ENCODE peak calls at places on chromosomes 12 and 14, in six cellular contexts. G is HCT116, A is MM.1S, Z is hepatocyte, P is SK-N-SH, W is PC-3. F is an unnamed sample.

GRCh38 chr12:98909749-98910148 is 264.7 kb downstream of the APAF1 start:
- DNase-seq in G (no peak), A (no peak), Z (no peak), P (no peak), W (no peak), F (no peak)

GRCh38 chr12:7872565-7873304 is at the start of gene SLC2A14:
- DNase-seq in G (no peak), A (no peak), Z (no peak), P (no peak), W (no peak), F (peak; percentile 23)

GRCh38 chr14:65748796-65749195 is 336.3 kb downstream of the FUT8 start:
- DNase-seq in G (no peak), A (no peak), Z (no peak), P (no peak), W (no peak), F (no peak)

GRCh38 chr14:93775744-93776143 is 12.5 kb downstream of the PRIMA1 start:
- DNase-seq in G (no peak), A (no peak), Z (no peak), P (no peak), W (no peak), F (no peak)

GRCh38 chr14:35159742-35160409 is 37.5 kb downstream of the PRORP start:
- DNase-seq in G (peak; percentile 88), A (no peak), Z (peak; percentile 79), P (no peak), W (peak; percentile 97), F (no peak)

GRCh38 chr12:49636574-49636973 is 13.2 kb downstream of the PRPF40B start:
- DNase-seq in G (no peak), A (no peak), Z (no peak), P (no peak), W (no peak), F (no peak)

GRCh38 chr14:63897706-63898105 is 44.9 kb downstream of the SYNE2 start:
- DNase-seq in G (no peak), A (no peak), Z (no peak), P (no peak), W (no peak), F (no peak)

GRCh38 chr12:42459336-42459847 is 130.2 kb downstream of the PRICKLE1 start:
- DNase-seq in G (no peak), A (no peak), Z (no peak), P (no peak), W (no peak), F (no peak)

GRCh38 chr12:105025890-105026289 is 39.8 kb downstream of the NOPCHAP1 start:
- DNase-seq in G (no peak), A (no peak), Z (peak; percentile 43), P (no peak), W (peak; percentile 15), F (no peak)

GRCh38 chr14:76908834-76909233 is 82.6 kb downstream of the LRRC74A start:
- DNase-seq in G (no peak), A (peak; percentile 46), Z (no peak), P (no peak), W (no peak), F (peak; percentile 50)

GRCh38 chr12:116044181-116044580 is 233.3 kb downstream of the MED13L start:
- DNase-seq in G (no peak), A (no peak), Z (peak; percentile 10), P (no peak), W (no peak), F (no peak)

GRCh38 chr14:29215853-29216252 is 449.3 kb downstream of the FOXG1 start:
- DNase-seq in G (no peak), A (no peak), Z (no peak), P (no peak), W (no peak), F (no peak)

GRCh38 chr12:3885179-3886094 is 12.2 kb upstream of the PARP11 start:
- DNase-seq in G (peak; percentile 8), A (peak; percentile 65), Z (peak; percentile 63), P (peak; percentile 30), W (peak; percentile 40), F (peak; percentile 47)

GRCh38 chr12:38625306-38625705 is 280.1 kb downstream of the CPNE8 start:
- DNase-seq in G (no peak), A (no peak), Z (no peak), P (no peak), W (no peak), F (no peak)

GRCh38 chr12:34396006-34396860 is 373.9 kb downstream of the ALG10 start:
- DNase-seq in G (no peak), A (no peak), Z (no peak), P (peak; percentile 1), W (no peak), F (no peak)

GRCh38 chr12:47704719-47705118 is 1.1 kb downstream of the RPAP3 start:
- DNase-seq in G (no peak), A (no peak), Z (no peak), P (no peak), W (no peak), F (no peak)

GRCh38 chr12:26275313-26276257 is 80.2 kb downstream of the SSPN start:
- DNase-seq in G (no peak), A (no peak), Z (no peak), P (no peak), W (peak; percentile 91), F (no peak)

GRCh38 chr12:108260039-108260438 is 79.1 kb downstream of the CMKLR1 start:
- DNase-seq in G (no peak), A (no peak), Z (no peak), P (no peak), W (no peak), F (no peak)

GRCh38 chr12:94039914-94040313 is 108.5 kb upstream of the PLXNC1 start:
- DNase-seq in G (no peak), A (no peak), Z (no peak), P (no peak), W (no peak), F (no peak)

GRCh38 chr12:13164271-13164670 is 32.3 kb upstream of the EMP1 start:
- DNase-seq in G (no peak), A (no peak), Z (no peak), P (no peak), W (no peak), F (no peak)

GRCh38 chr12:74889563-74890236 is 319.9 kb downstream of the KCNC2 start:
- DNase-seq in G (peak; percentile 32), A (no peak), Z (peak; percentile 18), P (no peak), W (peak; percentile 86), F (no peak)

GRCh38 chr12:11797317-11797913 is 147.9 kb downstream of the ETV6 start:
- DNase-seq in G (no peak), A (no peak), Z (no peak), P (no peak), W (no peak), F (no peak)

GRCh38 chr12:91357381-91357780 is 174.8 kb upstream of the DCN start:
- DNase-seq in G (no peak), A (no peak), Z (peak; percentile 28), P (no peak), W (peak; percentile 13), F (no peak)

GRCh38 chr12:4985820-4986219 is 57.9 kb upstream of the KCNA5 start:
- DNase-seq in G (no peak), A (no peak), Z (no peak), P (no peak), W (no peak), F (no peak)

DNA sequence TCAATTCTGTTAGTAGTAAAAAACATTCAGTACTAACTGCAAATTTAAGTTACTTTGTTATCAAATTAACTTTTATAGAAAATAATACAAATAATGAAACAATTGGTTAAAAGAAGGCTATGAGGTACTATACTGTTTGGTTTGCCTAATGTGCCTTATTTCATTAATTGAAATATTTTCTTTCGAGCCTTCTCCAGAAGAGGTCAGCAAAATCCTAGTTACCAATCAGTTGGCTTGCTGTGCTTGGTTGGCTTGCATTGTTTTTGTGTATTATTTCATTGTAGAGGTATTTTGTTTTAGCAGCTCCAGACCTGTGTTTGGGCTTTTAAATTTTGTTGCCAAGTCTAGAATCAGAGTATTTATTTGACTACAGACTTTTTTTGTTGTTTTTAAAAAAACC is 68.5 kb downstream of the AEBP2 start:
- DNase-seq in G (no peak), A (no peak), Z (no peak), P (peak; percentile 38), W (no peak), F (no peak)
- TF ChIP-seq CTCF in G (peak; percentile 13), A (no peak), Z (peak; percentile 26), P (peak; percentile 59), W (peak; percentile 34), F (peak; percentile 24)

GRCh38 chr14:98458702-98459101 is 813.3 kb downstream of the BCL11B start:
- DNase-seq in G (no peak), A (no peak), Z (no peak), P (no peak), W (no peak), F (no peak)
- H3K9me2 ChIP-seq in G (no peaks in the 10 kb centered on the region), A (no peaks in the 10 kb centered on the region), Z (no peaks in the 10 kb centered on the region), P (no peaks in the 10 kb centered on the region), W (no peaks in the 10 kb centered on the region), F (no peaks in the 10 kb centered on the region)

GRCh38 chr14:58755026-58755929 is 117.5 kb downstream of the DACT1 start:
- DNase-seq in G (no peak), A (no peak), Z (no peak), P (no peak), W (no peak), F (no peak)
- H3K4me1 ChIP-seq in G (no peaks in the 10 kb centered on the region), A (no peaks in the 10 kb centered on the region), Z (peaks cover 12% of the 10 kb centered on the region), P (peaks cover 2% of the 10 kb centered on the region), W (peaks cover 9% of the 10 kb centered on the region), F (no peaks in the 10 kb centered on the region)

DNA sequence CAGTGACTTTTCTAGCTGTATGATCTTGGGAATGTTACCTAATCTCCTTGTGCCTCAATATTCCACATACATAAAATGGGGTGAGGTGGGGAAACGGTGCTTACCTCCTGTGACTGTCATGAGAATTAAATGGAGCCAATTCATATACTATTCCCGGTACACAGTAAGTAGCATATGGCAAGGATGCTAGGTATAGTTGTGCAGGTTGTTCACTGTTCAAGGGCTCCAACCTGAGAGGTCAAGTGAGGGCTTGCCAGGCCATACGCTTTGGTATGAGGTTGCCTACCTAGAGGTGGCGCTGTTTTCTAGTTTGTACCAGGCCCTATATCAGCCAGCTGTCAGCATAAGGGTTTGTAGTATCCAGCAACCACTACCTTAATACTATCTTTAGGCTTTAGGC is 3.6 kb upstream of the BATF start:
- DNase-seq in G (peak; percentile 12), A (peak; percentile 21), Z (no peak), P (no peak), W (peak; percentile 41), F (peak; percentile 54)
- TF ChIP-seq CTCF in G (peak; percentile 22), A (peak; percentile 29), Z (peak; percentile 18), P (peak; percentile 41), W (peak; percentile 60), F (peak; percentile 77)

GRCh38 chr12:52394836-52395405 is 9.5 kb upstream of the KRT84 start:
- DNase-seq in G (no peak), A (no peak), Z (no peak), P (no peak), W (no peak), F (no peak)

GRCh38 chr12:52390739-52391617 is 5.5 kb upstream of the KRT84 start:
- DNase-seq in G (peak; percentile 24), A (peak; percentile 15), Z (peak; percentile 39), P (peak; percentile 44), W (peak; percentile 62), F (peak; percentile 6)

GRCh38 chr12:52391618-52392002 is 6.2 kb upstream of the KRT84 start:
- DNase-seq in G (no peak), A (no peak), Z (peak; percentile 49), P (peak; percentile 73), W (no peak), F (no peak)

GRCh38 chr12:52389313-52390207 is 4.1 kb upstream of the KRT84 start:
- DNase-seq in G (no peak), A (no peak), Z (peak; percentile 33), P (no peak), W (peak; percentile 19), F (no peak)

GRCh38 chr12:52392465-52393007 is 7.1 kb upstream of the KRT84 start:
- DNase-seq in G (no peak), A (no peak), Z (no peak), P (no peak), W (no peak), F (no peak)
- H3K9me2 ChIP-seq in G (no peaks in the 10 kb centered on the region), A (no peaks in the 10 kb centered on the region), Z (no peaks in the 10 kb centered on the region), P (no peaks in the 10 kb centered on the region), W (no peaks in the 10 kb centered on the region), F (no peaks in the 10 kb centered on the region)